ENCODE peak calls at places on chromosomes 2 and 18, in eight cellular contexts. Z, Y, J, I, U, W, F and N are unnamed samples.

GRCh38 chr2:15595936-15596335 is 4.3 kb downstream of the DDX1 start:
- DNase-seq in J (no peak), W (no peak), U (no peak), Y (no peak), Z (no peak), I (no peak), F (no peak), N (no peak)

GRCh38 chr18:48222118-48222517 is 187.1 kb downstream of the ZBTB7C start:
- DNase-seq in I (peak), W (peak), Z (no peak), Y (no peak), F (peak), U (peak), J (no peak), N (peak)

GRCh38 chr2:72130671-72131360 is 16.8 kb downstream of the CYP26B1 start:
- DNase-seq in I (peak), W (no peak), U (no peak), F (no peak), Y (peak), Z (peak), J (no peak), N (no peak)

GRCh38 chr18:78101091-78101490 is 851.4 kb downstream of the GALR1 start:
- DNase-seq in Z (peak), I (no peak), W (no peak), J (no peak), F (no peak), U (no peak), Y (no peak), N (no peak)

GRCh38 chr2:62826141-62826540 is 120.6 kb downstream of the EHBP1 start:
- DNase-seq in I (no peak), F (no peak), U (no peak), Y (no peak), J (no peak), Z (no peak), W (no peak), N (no peak)

GRCh38 chr2:14752294-14752693 is 119.8 kb downstream of the LRATD1 start:
- DNase-seq in W (no peak), U (no peak), J (no peak), I (no peak), F (peak), Y (no peak), Z (no peak), N (no peak)

GRCh38 chr18:60981651-60982050 is 351.6 kb upstream of the CDH20 start:
- DNase-seq in W (no peak), F (no peak), I (no peak), U (no peak), Z (no peak), Y (no peak), J (no peak), N (no peak)

GRCh38 chr2:191304939-191305875 is 60.0 kb downstream of the MYO1B start:
- DNase-seq in J (no peak), U (peak), Y (peak), F (no peak), Z (peak), I (peak), W (peak), N (no peak)

GRCh38 chr2:83827618-83828017 is 631.5 kb downstream of the SUCLG1 start:
- DNase-seq in J (no peak), U (no peak), Z (no peak), I (no peak), F (peak), W (no peak), Y (no peak), N (no peak)

GRCh38 chr2:149049142-149049541 is 10.6 kb downstream of the LYPD6B start:
- DNase-seq in Y (no peak), W (no peak), I (no peak), F (peak), U (no peak), Z (no peak), J (no peak), N (no peak)

GRCh38 chr2:239832995-239833727 is 192.0 kb downstream of the NDUFA10 start:
- DNase-seq in Z (peak), J (no peak), F (no peak), I (no peak), W (no peak), U (no peak), Y (peak), N (no peak)

GRCh38 chr2:113876503-113877387 is 13.1 kb upstream of the ACTR3 start:
- DNase-seq in J (peak), U (no peak), I (no peak), W (no peak), Z (no peak), F (peak), Y (no peak), N (peak)

GRCh38 chr2:232838406-232838874 is 31.6 kb upstream of the SNORC start:
- DNase-seq in Z (no peak), U (no peak), J (no peak), F (peak), Y (no peak), W (no peak), I (no peak), N (no peak)

GRCh38 chr18:50558948-50559749 is 738 bp upstream of the MAPK4 start:
- DNase-seq in J (no peak), F (no peak), Z (no peak), U (no peak), Y (no peak), I (no peak), W (peak), N (no peak)

GRCh38 chr18:48939368-48940097 is 11.2 kb downstream of the SMAD7 start:
- DNase-seq in W (no peak), I (peak), F (no peak), J (peak), Z (no peak), Y (no peak), U (peak), N (peak)

GRCh38 chr2:215401896-215402379 is 33.9 kb downstream of the FN1 start:
- DNase-seq in Y (no peak), U (peak), W (no peak), J (no peak), F (peak), Z (no peak), I (no peak), N (no peak)

GRCh38 chr18:69787825-69788547 is 159.7 kb downstream of the CD226 start:
- DNase-seq in J (no peak), U (no peak), W (no peak), Z (no peak), Y (no peak), F (peak), I (no peak), N (peak)

GRCh38 chr2:119860924-119861323 is 101.2 kb downstream of the PTPN4 start:
- DNase-seq in Y (no peak), Z (no peak), W (no peak), J (no peak), I (no peak), U (no peak), F (no peak), N (no peak)

GRCh38 chr2:240875228-240876034 is 6.8 kb downstream of the AGXT start:
- DNase-seq in Y (no peak), W (no peak), U (no peak), Z (no peak), J (peak), F (no peak), I (no peak), N (no peak)

GRCh38 chr2:81523344-81523743 is 1218.8 kb upstream of the LRRTM1 start:
- DNase-seq in Y (no peak), F (no peak), I (no peak), W (no peak), J (no peak), Z (no peak), U (no peak), N (no peak)

GRCh38 chr2:134465228-134465627 is 211.4 kb downstream of the MGAT5 start:
- DNase-seq in W (no peak), U (no peak), Y (peak), J (no peak), Z (peak), I (no peak), F (no peak), N (no peak)

GRCh38 chr2:134465706-134466105 is 211.8 kb downstream of the MGAT5 start:
- DNase-seq in Z (peak), F (no peak), U (no peak), W (no peak), I (no peak), Y (no peak), J (no peak), N (no peak)

GRCh38 chr2:134463726-134464076 is 209.8 kb downstream of the MGAT5 start:
- DNase-seq in F (no peak), I (no peak), Y (peak), U (no peak), Z (peak), J (no peak), W (no peak), N (no peak)

GRCh38 chr2:134468093-134468640 is 214.3 kb downstream of the MGAT5 start:
- DNase-seq in F (no peak), W (no peak), Y (no peak), U (no peak), Z (peak), J (no peak), I (no peak), N (no peak)

GRCh38 chr2:134466141-134466540 is 212.3 kb downstream of the MGAT5 start:
- DNase-seq in J (no peak), F (peak), I (no peak), Z (peak), W (no peak), U (no peak), Y (peak), N (no peak)
- TF ChIP-seq CTCF in J (no peak), F (peak), I (no peak), Z (no peak), W (no peak), U (peak), Y (no peak), N (no peak)

GRCh38 chr18:11533942-11534496 is 75.4 kb upstream of the SLC35G4 start:
- DNase-seq in W (no peak), I (no peak), F (peak), Z (no peak), U (no peak), Y (no peak), J (no peak), N (no peak)
- TF ChIP-seq CTCF in W (no peak), I (no peak), F (no peak), Z (no peak), U (no peak), Y (no peak), J (no peak), N (no peak)

GRCh38 chr2:111069722-111070121 is 51.0 kb upstream of the BCL2L11 start:
- DNase-seq in I (no peak), J (no peak), F (no peak), Y (no peak), Z (no peak), W (no peak), U (no peak), N (no peak)
- TF ChIP-seq CTCF in I (no peak), J (no peak), F (peak), Y (no peak), Z (no peak), W (no peak), U (no peak), N (no peak)

GRCh38 chr18:23380817-23381216 is 72.3 kb upstream of the RIOK3 start:
- DNase-seq in U (no peak), F (no peak), I (no peak), W (no peak), Z (no peak), J (no peak), Y (no peak), N (no peak)

GRCh38 chr18:23378470-23378764 is 74.7 kb upstream of the RIOK3 start:
- DNase-seq in F (peak), U (no peak), Y (no peak), W (no peak), I (no peak), Z (no peak), J (no peak), N (no peak)

GRCh38 chr18:23384778-23385736 is 68.0 kb upstream of the RIOK3 start:
- DNase-seq in U (no peak), I (no peak), F (no peak), W (no peak), Z (peak), J (no peak), Y (no peak), N (no peak)

GRCh38 chr18:23377669-23378469 is 75.2 kb upstream of the RIOK3 start:
- DNase-seq in I (no peak), U (no peak), J (no peak), F (peak), Y (no peak), Z (no peak), W (no peak), N (no peak)

DNA sequence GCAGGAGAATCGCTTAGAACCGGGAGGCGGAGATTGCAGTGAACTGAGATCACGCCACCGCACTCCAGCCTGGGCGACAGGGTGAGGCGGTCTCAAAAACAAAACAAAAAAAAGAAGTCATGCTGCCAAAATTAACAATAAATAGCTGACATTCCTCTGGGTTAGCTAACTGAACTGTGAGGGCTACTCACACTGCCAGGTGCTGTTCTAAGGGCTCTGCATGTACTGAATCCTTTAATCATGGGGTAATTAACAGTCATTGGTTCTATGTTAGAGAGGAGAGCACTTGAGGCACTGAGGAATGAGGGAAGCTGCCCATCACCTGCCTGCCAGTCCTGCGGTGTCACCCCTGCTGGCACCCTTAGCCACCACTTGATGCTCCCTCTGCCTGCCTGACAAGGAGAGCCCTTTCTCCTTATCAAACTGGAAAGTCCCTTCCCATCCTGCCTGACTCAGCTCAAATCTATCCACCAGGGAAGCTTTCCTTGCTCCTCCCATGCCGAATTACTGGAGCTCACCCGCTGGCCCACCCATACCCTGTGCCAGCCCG is 73.0 kb upstream of the RIOK3 start:
- DNase-seq in J (no peak), I (no peak), F (peak), W (no peak), Y (no peak), U (no peak), Z (no peak), N (peak)
- TF ChIP-seq CTCF in J (no peak), I (no peak), F (no peak), W (no peak), Y (no peak), U (no peak), Z (no peak), N (no peak)